ENCODE peak calls at places on chromosome 20, in nine cellular contexts. R is PC-3; K is adrenal gland; Z is uterus; Q is brain microvascular endothelial cell; H is lung; M is GM12864; T is fibroblast of mammary gland; L is CD8-positive, alpha-beta T cell. O is an unnamed sample.

GRCh38 chr20:433300-433975 is 25.3 kb downstream of the RBCK1 start:
- DNase-seq in R (no peak), K (no peak), Z (no peak), Q (no peak), H (no peak), M (peak; percentile 81), T (peak; percentile 31), L (peak; percentile 60), O (peak; percentile 84)

GRCh38 chr20:51736947-51737346 is 31.2 kb downstream of the ATP9A start:
- DNase-seq in R (no peak), K (no peak), Z (no peak), Q (no peak), H (no peak), M (no peak), T (no peak), L (no peak), O (no peak)

GRCh38 chr20:44396369-44396768 is 40.9 kb downstream of the HNF4A start:
- DNase-seq in R (no peak), K (no peak), Z (no peak), Q (no peak), H (no peak), M (no peak), T (no peak), L (no peak), O (no peak)

GRCh38 chr20:4112490-4113420 is 97.4 kb upstream of the RNF24 start:
- DNase-seq in R (peak; percentile 87), K (no peak), Z (no peak), Q (no peak), H (peak; percentile 55), M (peak; percentile 35), T (peak; percentile 66), L (no peak), O (peak; percentile 37)

GRCh38 chr20:41345729-41346067 is 5.1 kb downstream of the LPIN3 start:
- DNase-seq in R (no peak), K (no peak), Z (no peak), Q (no peak), H (no peak), M (no peak), T (no peak), L (no peak), O (no peak)

GRCh38 chr20:13220194-13220856 is 749 bp upstream of the ISM1 start:
- DNase-seq in R (no peak), K (peak; percentile 36), Z (peak; percentile 28), Q (no peak), H (peak; percentile 43), M (no peak), T (peak; percentile 32), L (peak; percentile 11), O (peak; percentile 35)

GRCh38 chr20:60070791-60071190 is 112.6 kb downstream of the CDH26 start:
- DNase-seq in R (no peak), K (no peak), Z (no peak), Q (no peak), H (no peak), M (no peak), T (no peak), L (no peak), O (no peak)

GRCh38 chr20:4190792-4191519 is 175.6 kb upstream of the RNF24 start:
- DNase-seq in R (peak; percentile 77), K (no peak), Z (no peak), Q (no peak), H (no peak), M (no peak), T (no peak), L (no peak), O (no peak)

GRCh38 chr20:23141016-23141415 is 54.9 kb upstream of the CD93 start:
- DNase-seq in R (no peak), K (no peak), Z (no peak), Q (no peak), H (no peak), M (no peak), T (no peak), L (no peak), O (no peak)

GRCh38 chr20:8853805-8854338 is 215.0 kb upstream of the PLCB4 start:
- DNase-seq in R (peak; percentile 94), K (peak; percentile 29), Z (peak; percentile 25), Q (peak; percentile 78), H (no peak), M (peak; percentile 2), T (peak; percentile 84), L (no peak), O (peak; percentile 53)

GRCh38 chr20:62651285-62652021 is 9.2 kb downstream of the SLCO4A1 start:
- DNase-seq in R (no peak), K (peak; percentile 67), Z (peak; percentile 70), Q (peak; percentile 55), H (peak; percentile 50), M (peak; percentile 94), T (no peak), L (peak; percentile 93), O (peak; percentile 93)

GRCh38 chr20:42186337-42186736 is 568.2 kb upstream of the CHD6 start:
- DNase-seq in R (no peak), K (no peak), Z (no peak), Q (no peak), H (no peak), M (no peak), T (no peak), L (no peak), O (no peak)

GRCh38 chr20:12049125-12049524 is 131.4 kb downstream of the BTBD3 start:
- DNase-seq in R (peak; percentile 51), K (peak; percentile 21), Z (no peak), Q (peak; percentile 81), H (no peak), M (no peak), T (peak; percentile 77), L (no peak), O (no peak)

GRCh38 chr20:10731190-10731955 is 57.6 kb upstream of the JAG1 start:
- DNase-seq in R (peak; percentile 79), K (no peak), Z (no peak), Q (peak; percentile 77), H (no peak), M (no peak), T (peak; percentile 37), L (no peak), O (no peak)

GRCh38 chr20:37915434-37915787 is 12.5 kb downstream of the VSTM2L start:
- DNase-seq in R (no peak), K (no peak), Z (no peak), Q (no peak), H (no peak), M (no peak), T (no peak), L (no peak), O (no peak)

DNA sequence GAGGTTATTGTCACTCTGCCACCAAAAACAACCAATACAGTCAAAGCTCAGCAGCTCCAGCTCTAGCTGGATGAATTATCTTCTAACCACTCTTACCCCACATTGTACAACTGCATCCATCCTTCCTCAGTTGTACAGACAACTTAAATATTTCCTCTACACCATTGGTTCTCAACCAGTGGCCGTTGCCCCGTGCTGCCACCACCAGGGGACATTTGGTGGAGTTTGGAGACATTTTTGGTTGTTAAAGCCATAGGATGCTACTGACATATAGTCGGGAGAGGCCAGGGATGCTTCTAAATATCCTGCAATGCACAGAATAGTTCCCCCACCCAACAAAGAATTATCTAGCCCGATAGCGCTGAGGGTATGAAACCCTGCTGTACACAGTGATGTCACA is 59.3 kb downstream of the SHLD1 start:
- DNase-seq in R (peak; percentile 12), K (no peak), Z (no peak), Q (no peak), H (no peak), M (no peak), T (no peak), L (no peak), O (no peak)
- TF ChIP-seq CTCF in R (peak; percentile 59), K (no peak), Z (no peak), Q (no peak), H (no peak), M (no peak), T (no peak), L (no peak), O (no peak)

DNA sequence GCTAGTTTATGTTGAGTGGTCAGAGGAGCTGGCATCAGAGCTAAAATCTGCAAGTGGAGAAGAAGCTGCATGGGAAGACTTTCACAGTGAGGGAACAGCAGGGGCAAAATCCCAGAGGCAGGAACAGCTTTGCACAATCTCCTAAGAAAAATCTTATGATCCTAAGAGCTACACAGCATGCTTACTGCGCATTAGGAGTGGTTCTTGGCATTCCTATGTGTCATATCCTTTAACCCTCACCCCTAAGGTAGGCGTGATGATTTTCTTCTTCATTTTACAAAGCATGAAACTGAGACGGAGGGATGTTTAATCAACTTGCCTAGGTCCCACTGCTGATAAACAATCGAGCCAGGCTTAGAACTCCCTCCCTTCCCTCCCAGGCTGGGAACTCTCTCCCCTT is 313.6 kb upstream of the SULF2 start:
- DNase-seq in R (peak; percentile 16), K (no peak), Z (no peak), Q (no peak), H (no peak), M (no peak), T (peak; percentile 31), L (no peak), O (no peak)
- TF ChIP-seq CTCF in R (no peak), K (no peak), Z (no peak), Q (no peak), H (no peak), M (no peak), T (no peak), L (no peak), O (no peak)

GRCh38 chr20:57290178-57290484 is 23.7 kb upstream of the BMP7 start:
- DNase-seq in R (no peak), K (no peak), Z (no peak), Q (no peak), H (no peak), M (no peak), T (no peak), L (no peak), O (no peak)

GRCh38 chr20:57292611-57293010 is 26.2 kb upstream of the BMP7 start:
- DNase-seq in R (no peak), K (no peak), Z (no peak), Q (no peak), H (no peak), M (no peak), T (no peak), L (no peak), O (no peak)

GRCh38 chr20:57289401-57290177 is 23.1 kb upstream of the BMP7 start:
- DNase-seq in R (no peak), K (no peak), Z (no peak), Q (no peak), H (no peak), M (no peak), T (no peak), L (no peak), O (no peak)

GRCh38 chr20:57291694-57292093 is 25.3 kb upstream of the BMP7 start:
- DNase-seq in R (no peak), K (no peak), Z (no peak), Q (no peak), H (no peak), M (no peak), T (no peak), L (no peak), O (no peak)

DNA sequence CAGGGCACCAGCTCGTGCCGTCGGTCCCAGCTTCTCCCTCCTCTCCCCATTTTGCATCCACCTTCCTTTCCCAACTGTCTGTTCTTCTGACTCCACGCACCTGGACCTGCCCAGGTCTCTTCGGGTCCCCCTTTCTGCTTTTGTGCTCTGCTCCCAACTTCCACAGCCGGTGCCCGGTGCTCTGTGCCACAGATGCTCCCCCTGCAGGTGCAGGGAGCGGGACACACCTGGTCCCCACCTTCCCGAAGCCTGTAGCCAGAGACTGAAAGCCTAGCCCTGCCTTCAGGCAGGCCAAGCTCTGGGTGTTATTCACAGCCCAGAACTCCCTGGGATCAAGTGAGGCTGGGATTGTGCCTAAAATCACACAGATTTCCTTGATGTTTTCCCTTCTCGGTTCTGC is 24.6 kb upstream of the BMP7 start:
- DNase-seq in R (peak; percentile 30), K (no peak), Z (no peak), Q (no peak), H (no peak), M (no peak), T (no peak), L (no peak), O (no peak)
- TF ChIP-seq CTCF in R (peak; percentile 61), K (no peak), Z (no peak), Q (peak; percentile 3), H (no peak), M (no peak), T (no peak), L (no peak), O (no peak)

GRCh38 chr20:47464380-47465101 is 37.1 kb upstream of the NCOA3 start:
- DNase-seq in R (peak; percentile 100), K (peak; percentile 48), Z (peak; percentile 51), Q (peak; percentile 99), H (peak; percentile 90), M (no peak), T (peak; percentile 99), L (no peak), O (no peak)
- TF ChIP-seq CTCF in R (peak; percentile 71), K (peak; percentile 52), Z (peak; percentile 4), Q (peak; percentile 57), H (no peak), M (peak; percentile 7), T (peak; percentile 60), L (no peak), O (no peak)